ENCODE peak calls at places on chromosomes 3 and 15, in six cellular contexts. P is SJCRH30, J is HepG2, D is caudate nucleus, Z is transverse colon, L is astrocyte. C is an unnamed sample.

GRCh38 chr15:71409541-71409940 is 294.3 kb downstream of the THSD4 start:
- DNase-seq in P (no peak), J (no peak), D (no peak), Z (no peak), L (no peak), C (no peak)

GRCh38 chr3:187591051-187591450 is 79.1 kb downstream of the SST start:
- DNase-seq in P (no peak), J (no peak), D (no peak), Z (no peak), L (no peak), C (no peak)

GRCh38 chr3:37739579-37740290 is 121.9 kb upstream of the CTDSPL start:
- DNase-seq in P (no peak), J (no peak), D (no peak), Z (no peak), L (no peak), C (no peak)

GRCh38 chr15:68436680-68437079 is 4.7 kb upstream of the ITGA11 start:
- DNase-seq in P (no peak), J (no peak), D (no peak), Z (no peak), L (no peak), C (no peak)

GRCh38 chr3:119175869-119176756 is 2.7 kb downstream of the UPK1B start:
- DNase-seq in P (no peak), J (no peak), D (no peak), Z (peak), L (peak), C (no peak)

GRCh38 chr3:120469440-120470415 is 18.9 kb upstream of the FSTL1 start:
- DNase-seq in P (no peak), J (no peak), D (no peak), Z (no peak), L (peak), C (no peak)

GRCh38 chr15:71752604-71753289 is 57.6 kb upstream of the NR2E3 start:
- DNase-seq in P (peak), J (peak), D (no peak), Z (peak), L (peak), C (peak)

GRCh38 chr3:160379628-160380214 is 19.3 kb downstream of the IFT80 start:
- DNase-seq in P (no peak), J (no peak), D (no peak), Z (no peak), L (no peak), C (no peak)

GRCh38 chr3:69906351-69906966 is 93.1 kb upstream of the SAMMSON start:
- DNase-seq in P (no peak), J (no peak), D (no peak), Z (no peak), L (no peak), C (no peak)

DNA sequence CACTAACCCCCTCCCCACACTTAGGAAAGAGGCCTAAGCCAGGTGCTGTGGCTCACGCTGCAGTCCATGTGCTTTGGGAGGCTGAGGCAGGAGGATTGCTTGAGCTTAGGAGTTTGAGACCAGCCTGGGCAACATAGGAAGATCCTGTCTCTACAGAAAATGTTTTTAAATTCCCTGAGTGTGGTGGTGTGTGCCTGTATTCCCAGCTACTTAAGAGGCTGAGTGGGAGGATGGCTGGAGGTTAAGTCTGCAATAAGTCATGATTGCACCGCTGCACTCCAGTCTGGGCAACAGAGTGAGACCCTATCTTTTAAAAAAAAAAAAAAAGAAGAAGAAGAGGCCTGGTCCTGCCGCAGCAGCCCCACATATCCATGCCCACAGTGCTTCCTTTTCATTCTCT is 27.7 kb upstream of the CLK3 start:
- DNase-seq in P (no peak), J (no peak), D (no peak), Z (no peak), L (no peak), C (no peak)
- H3K27ac ChIP-seq in P (no peak), J (no peak), D (no peak), Z (no peak), L (no peak), C (no peak)

GRCh38 chr15:34065941-34066340 is 26.9 kb upstream of the AVEN start:
- DNase-seq in P (no peak), J (no peak), D (no peak), Z (no peak), L (no peak), C (no peak)
- H3K27ac ChIP-seq in P (no peak), J (no peak), D (no peak), Z (no peak), L (no peak), C (no peak)

DNA sequence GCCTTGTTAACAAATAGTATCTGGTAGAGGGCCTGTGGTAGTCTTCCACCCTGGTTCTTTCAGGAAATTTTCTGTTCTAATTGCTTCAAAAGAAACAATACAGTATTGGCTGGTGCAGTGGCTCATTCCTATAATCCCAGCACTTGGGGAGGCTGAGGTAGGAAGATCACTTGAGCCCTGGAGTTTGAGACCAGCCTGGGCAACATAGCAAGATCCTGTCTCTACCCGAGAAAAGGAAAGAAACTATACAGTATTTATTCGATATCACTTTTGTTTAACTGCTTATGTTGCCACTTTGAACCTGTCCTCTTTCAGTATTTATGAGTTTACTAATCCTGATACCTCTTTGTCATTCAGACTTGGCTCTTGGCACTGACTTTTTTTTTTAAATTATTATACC is 4.5 kb downstream of the MKRN2 start:
- DNase-seq in P (no peak), J (no peak), D (no peak), Z (no peak), L (no peak), C (no peak)
- H3K27ac ChIP-seq in P (no peak), J (no peak), D (peak), Z (no peak), L (no peak), C (no peak)

GRCh38 chr15:33138000-33138399 is 56.5 kb downstream of the FMN1 start:
- DNase-seq in P (peak), J (no peak), D (no peak), Z (no peak), L (no peak), C (no peak)

GRCh38 chr15:33137101-33137500 is 57.4 kb downstream of the FMN1 start:
- DNase-seq in P (no peak), J (no peak), D (no peak), Z (no peak), L (no peak), C (no peak)

GRCh38 chr15:33131880-33132279 is 62.6 kb downstream of the FMN1 start:
- DNase-seq in P (peak), J (no peak), D (no peak), Z (no peak), L (peak), C (no peak)

GRCh38 chr15:33132722-33133345 is 61.7 kb downstream of the FMN1 start:
- DNase-seq in P (peak), J (peak), D (no peak), Z (peak), L (peak), C (peak)

DNA sequence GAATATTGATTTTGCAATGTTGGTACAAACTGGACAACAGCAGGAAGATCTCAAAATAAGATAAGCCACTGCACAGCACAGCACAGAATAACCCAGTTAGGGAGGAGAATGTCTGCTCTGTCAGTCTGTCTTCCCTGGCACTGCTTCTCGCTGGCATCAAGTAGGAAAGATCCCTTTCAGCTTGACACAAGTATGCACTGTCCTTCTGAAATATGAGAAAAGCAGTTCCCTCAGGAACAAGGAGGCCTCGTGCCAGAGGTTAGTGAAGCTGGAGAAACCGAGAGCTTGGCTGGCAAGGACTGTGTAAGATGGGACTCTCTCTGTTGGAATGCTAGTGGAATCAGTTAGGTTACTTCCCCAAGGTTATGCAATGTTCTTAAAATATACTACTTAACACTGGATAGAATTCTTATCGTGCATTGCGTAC is 59.1 kb downstream of the FMN1 start:
- DNase-seq in P (no peak), J (no peak), D (no peak), Z (no peak), L (peak), C (no peak)
- H3K27ac ChIP-seq in P (no peak), J (no peak), D (no peak), Z (no peak), L (no peak), C (no peak)

GRCh38 chr15:49458145-49458544 is 35.1 kb downstream of the FGF7 start:
- DNase-seq in P (no peak), J (no peak), D (no peak), Z (no peak), L (no peak), C (no peak)
- H3K27ac ChIP-seq in P (no peak), J (no peak), D (no peak), Z (no peak), L (no peak), C (no peak)

DNA sequence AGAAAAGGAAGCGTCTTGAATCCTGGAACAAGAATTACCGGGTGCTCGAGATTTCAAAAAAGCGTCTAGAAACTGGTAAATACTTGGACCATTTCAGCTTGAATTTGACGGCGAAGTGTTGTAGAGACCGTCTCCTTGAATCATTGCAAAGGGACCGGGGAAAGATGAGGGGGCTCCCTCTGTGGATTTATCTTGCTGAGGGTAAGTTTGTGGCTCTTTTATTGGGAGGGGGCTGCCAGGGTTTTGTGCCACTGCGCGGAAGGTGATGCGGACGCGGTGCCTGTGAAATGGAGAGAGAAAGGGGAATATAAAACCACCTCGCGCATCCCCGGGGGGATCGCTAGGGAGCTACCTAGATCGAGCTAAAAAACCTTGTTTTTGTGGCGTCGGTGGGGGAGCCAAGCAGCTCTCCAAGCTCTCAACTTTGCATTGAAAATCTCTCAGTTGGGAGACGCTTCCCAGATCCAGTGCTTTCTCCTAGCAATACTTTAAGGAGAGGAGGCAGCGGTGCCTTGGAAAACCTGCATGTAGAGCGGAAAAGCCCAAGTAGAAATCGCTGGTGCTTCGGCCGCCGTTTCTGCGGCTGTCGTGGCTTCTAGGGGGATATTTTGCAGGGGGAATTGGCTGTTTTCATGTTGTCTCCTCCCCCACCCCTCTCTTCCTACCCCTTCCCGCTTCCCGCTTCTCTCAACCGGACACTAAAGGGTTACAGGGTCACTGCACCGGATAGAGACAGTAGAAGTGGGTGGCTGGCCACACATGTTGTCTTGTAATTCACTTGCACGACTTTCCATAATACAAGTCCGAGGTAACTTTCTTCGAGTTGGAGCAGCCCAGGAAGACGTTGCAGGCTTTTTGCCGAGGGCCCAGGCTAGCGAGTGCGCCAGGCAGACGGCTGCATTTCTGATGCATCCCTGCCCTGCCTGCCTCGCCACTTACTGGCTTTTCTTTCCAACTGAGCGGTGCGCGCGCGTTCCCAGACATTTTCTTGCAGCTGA is 187.6 kb downstream of the NLGN1 start:
- DNase-seq in P (peak), J (no peak), D (peak), Z (peak), L (peak), C (no peak)
- H3K27ac ChIP-seq in P (peak), J (no peak), D (peak), Z (peak), L (peak), C (no peak)